ENCODE peak calls at places on chromosomes 7 and 10, in five cellular contexts. One of them, this sample, is unnamed.
A peak's percentile ranks its signal among the peaks of the same experiment; 100 is the strongest.

GRCh38 chr7:27994639-27995038 is 186.0 kb downstream of the JAZF1 start:
- DNase-seq in KG1: no peak
- DNase-seq in mesothelial cell of epicardium: no peak
- DNase-seq in left ventricle myocardium superior: no peak
- DNase-seq in activated T-helper 1 cell treated with anti-CD3 and anti-CD28 coated beads, Interleukin-12 subunit alpha, Interleukin-12 subunit beta, Interleukin-2, Interleukin-4 antibody, amounts not matched to agents 30 ng/mL and 10 ng/mL and 1 ng/mL, durations not matched to agents 14 hours and 24 hours and 36 hours: no peak
- DNase-seq in this sample: no peak

GRCh38 chr10:69948261-69948660 is 104.4 kb upstream of the MACROH2A2 start:
- DNase-seq in mesothelial cell of epicardium: no peak
- DNase-seq in left ventricle myocardium superior: no peak
- DNase-seq in activated T-helper 1 cell treated with anti-CD3 and anti-CD28 coated beads, Interleukin-12 subunit alpha, Interleukin-12 subunit beta, Interleukin-2, Interleukin-4 antibody, amounts not matched to agents 30 ng/mL and 10 ng/mL and 1 ng/mL, durations not matched to agents 14 hours and 24 hours and 36 hours: no peak
- DNase-seq in KG1: no peak
- DNase-seq in this sample: no peak

GRCh38 chr10:107994621-107995274 is 830.2 kb upstream of the SORCS1 start:
- DNase-seq in left ventricle myocardium superior: no peak
- DNase-seq in mesothelial cell of epicardium: no peak
- DNase-seq in KG1: no peak
- DNase-seq in activated T-helper 1 cell treated with anti-CD3 and anti-CD28 coated beads, Interleukin-12 subunit alpha, Interleukin-12 subunit beta, Interleukin-2, Interleukin-4 antibody, amounts not matched to agents 30 ng/mL and 10 ng/mL and 1 ng/mL, durations not matched to agents 14 hours and 24 hours and 36 hours: no peak
- DNase-seq in this sample: no peak

GRCh38 chr7:66227808-66228207 is 22.7 kb downstream of the TPST1 start:
- DNase-seq in mesothelial cell of epicardium: no peak
- DNase-seq in left ventricle myocardium superior: no peak
- DNase-seq in activated T-helper 1 cell treated with anti-CD3 and anti-CD28 coated beads, Interleukin-12 subunit alpha, Interleukin-12 subunit beta, Interleukin-2, Interleukin-4 antibody, amounts not matched to agents 30 ng/mL and 10 ng/mL and 1 ng/mL, durations not matched to agents 14 hours and 24 hours and 36 hours: no peak
- DNase-seq in KG1: no peak
- DNase-seq in this sample: no peak

GRCh38 chr10:15515207-15515606 is 144.1 kb upstream of the FAM171A1 start:
- DNase-seq in mesothelial cell of epicardium: no peak
- DNase-seq in KG1: no peak
- DNase-seq in activated T-helper 1 cell treated with anti-CD3 and anti-CD28 coated beads, Interleukin-12 subunit alpha, Interleukin-12 subunit beta, Interleukin-2, Interleukin-4 antibody, amounts not matched to agents 30 ng/mL and 10 ng/mL and 1 ng/mL, durations not matched to agents 14 hours and 24 hours and 36 hours: no peak
- DNase-seq in left ventricle myocardium superior: peak; percentile 41
- DNase-seq in this sample: peak; percentile 39

GRCh38 chr7:103702454-103702853 is 256.4 kb upstream of the SLC26A5 start:
- DNase-seq in left ventricle myocardium superior: no peak
- DNase-seq in mesothelial cell of epicardium: no peak
- DNase-seq in KG1: no peak
- DNase-seq in activated T-helper 1 cell treated with anti-CD3 and anti-CD28 coated beads, Interleukin-12 subunit alpha, Interleukin-12 subunit beta, Interleukin-2, Interleukin-4 antibody, amounts not matched to agents 30 ng/mL and 10 ng/mL and 1 ng/mL, durations not matched to agents 14 hours and 24 hours and 36 hours: no peak
- DNase-seq in this sample: no peak

GRCh38 chr10:55214608-55215007 is 413.6 kb upstream of the PCDH15 start:
- DNase-seq in left ventricle myocardium superior: no peak
- DNase-seq in mesothelial cell of epicardium: no peak
- DNase-seq in KG1: no peak
- DNase-seq in activated T-helper 1 cell treated with anti-CD3 and anti-CD28 coated beads, Interleukin-12 subunit alpha, Interleukin-12 subunit beta, Interleukin-2, Interleukin-4 antibody, amounts not matched to agents 30 ng/mL and 10 ng/mL and 1 ng/mL, durations not matched to agents 14 hours and 24 hours and 36 hours: no peak
- DNase-seq in this sample: no peak

GRCh38 chr7:3333861-3334260 is 32.8 kb downstream of the SDK1 start:
- DNase-seq in mesothelial cell of epicardium: no peak
- DNase-seq in KG1: no peak
- DNase-seq in left ventricle myocardium superior: no peak
- DNase-seq in activated T-helper 1 cell treated with anti-CD3 and anti-CD28 coated beads, Interleukin-12 subunit alpha, Interleukin-12 subunit beta, Interleukin-2, Interleukin-4 antibody, amounts not matched to agents 30 ng/mL and 10 ng/mL and 1 ng/mL, durations not matched to agents 14 hours and 24 hours and 36 hours: no peak
- DNase-seq in this sample: no peak

GRCh38 chr7:17054206-17054605 is 172.4 kb upstream of the AGR3 start:
- DNase-seq in mesothelial cell of epicardium: no peak
- DNase-seq in left ventricle myocardium superior: no peak
- DNase-seq in KG1: no peak
- DNase-seq in activated T-helper 1 cell treated with anti-CD3 and anti-CD28 coated beads, Interleukin-12 subunit alpha, Interleukin-12 subunit beta, Interleukin-2, Interleukin-4 antibody, amounts not matched to agents 30 ng/mL and 10 ng/mL and 1 ng/mL, durations not matched to agents 14 hours and 24 hours and 36 hours: no peak
- DNase-seq in this sample: no peak

GRCh38 chr7:142331941-142332340 is 74.1 kb upstream of the PRSS58 start:
- DNase-seq in KG1: no peak
- DNase-seq in activated T-helper 1 cell treated with anti-CD3 and anti-CD28 coated beads, Interleukin-12 subunit alpha, Interleukin-12 subunit beta, Interleukin-2, Interleukin-4 antibody, amounts not matched to agents 30 ng/mL and 10 ng/mL and 1 ng/mL, durations not matched to agents 14 hours and 24 hours and 36 hours: no peak
- DNase-seq in mesothelial cell of epicardium: no peak
- DNase-seq in left ventricle myocardium superior: no peak
- DNase-seq in this sample: no peak

GRCh38 chr7:131325179-131325840 is 2.4 kb upstream of the MKLN1 start:
- DNase-seq in left ventricle myocardium superior: no peak
- DNase-seq in KG1: no peak
- DNase-seq in activated T-helper 1 cell treated with anti-CD3 and anti-CD28 coated beads, Interleukin-12 subunit alpha, Interleukin-12 subunit beta, Interleukin-2, Interleukin-4 antibody, amounts not matched to agents 30 ng/mL and 10 ng/mL and 1 ng/mL, durations not matched to agents 14 hours and 24 hours and 36 hours: no peak
- DNase-seq in mesothelial cell of epicardium: no peak
- DNase-seq in this sample: no peak

GRCh38 chr7:55030314-55030713 is 11.5 kb downstream of the EGFR start:
- DNase-seq in activated T-helper 1 cell treated with anti-CD3 and anti-CD28 coated beads, Interleukin-12 subunit alpha, Interleukin-12 subunit beta, Interleukin-2, Interleukin-4 antibody, amounts not matched to agents 30 ng/mL and 10 ng/mL and 1 ng/mL, durations not matched to agents 14 hours and 24 hours and 36 hours: no peak
- DNase-seq in mesothelial cell of epicardium: no peak
- DNase-seq in left ventricle myocardium superior: no peak
- DNase-seq in KG1: no peak
- DNase-seq in this sample: no peak

GRCh38 chr10:33334170-33334838 is at the start of gene NRP1:
- DNase-seq in activated T-helper 1 cell treated with anti-CD3 and anti-CD28 coated beads, Interleukin-12 subunit alpha, Interleukin-12 subunit beta, Interleukin-2, Interleukin-4 antibody, amounts not matched to agents 30 ng/mL and 10 ng/mL and 1 ng/mL, durations not matched to agents 14 hours and 24 hours and 36 hours: no peak
- DNase-seq in left ventricle myocardium superior: peak; percentile 62
- DNase-seq in mesothelial cell of epicardium: no peak
- DNase-seq in KG1: no peak
- DNase-seq in this sample: no peak

GRCh38 chr7:7118822-7119221 is 63.5 kb upstream of the C1GALT1 start:
- DNase-seq in KG1: no peak
- DNase-seq in mesothelial cell of epicardium: no peak
- DNase-seq in activated T-helper 1 cell treated with anti-CD3 and anti-CD28 coated beads, Interleukin-12 subunit alpha, Interleukin-12 subunit beta, Interleukin-2, Interleukin-4 antibody, amounts not matched to agents 30 ng/mL and 10 ng/mL and 1 ng/mL, durations not matched to agents 14 hours and 24 hours and 36 hours: no peak
- DNase-seq in left ventricle myocardium superior: no peak
- DNase-seq in this sample: no peak

GRCh38 chr10:131314148-131314547 is 2.6 kb upstream of the TCERG1L start:
- DNase-seq in mesothelial cell of epicardium: no peak
- DNase-seq in activated T-helper 1 cell treated with anti-CD3 and anti-CD28 coated beads, Interleukin-12 subunit alpha, Interleukin-12 subunit beta, Interleukin-2, Interleukin-4 antibody, amounts not matched to agents 30 ng/mL and 10 ng/mL and 1 ng/mL, durations not matched to agents 14 hours and 24 hours and 36 hours: no peak
- DNase-seq in KG1: no peak
- DNase-seq in left ventricle myocardium superior: no peak
- DNase-seq in this sample: no peak

GRCh38 chr7:88485811-88486210 is 179.1 kb upstream of the STEAP4 start:
- DNase-seq in mesothelial cell of epicardium: no peak
- DNase-seq in activated T-helper 1 cell treated with anti-CD3 and anti-CD28 coated beads, Interleukin-12 subunit alpha, Interleukin-12 subunit beta, Interleukin-2, Interleukin-4 antibody, amounts not matched to agents 30 ng/mL and 10 ng/mL and 1 ng/mL, durations not matched to agents 14 hours and 24 hours and 36 hours: no peak
- DNase-seq in left ventricle myocardium superior: no peak
- DNase-seq in KG1: no peak
- DNase-seq in this sample: no peak

GRCh38 chr7:2444476-2444875 is 31.7 kb downstream of the GRIFIN start:
- DNase-seq in left ventricle myocardium superior: peak; percentile 53
- DNase-seq in mesothelial cell of epicardium: no peak
- DNase-seq in activated T-helper 1 cell treated with anti-CD3 and anti-CD28 coated beads, Interleukin-12 subunit alpha, Interleukin-12 subunit beta, Interleukin-2, Interleukin-4 antibody, amounts not matched to agents 30 ng/mL and 10 ng/mL and 1 ng/mL, durations not matched to agents 14 hours and 24 hours and 36 hours: no peak
- DNase-seq in KG1: no peak
- DNase-seq in this sample: peak; percentile 67

GRCh38 chr10:22453948-22454347 is 108.7 kb downstream of the SPAG6 start:
- DNase-seq in activated T-helper 1 cell treated with anti-CD3 and anti-CD28 coated beads, Interleukin-12 subunit alpha, Interleukin-12 subunit beta, Interleukin-2, Interleukin-4 antibody, amounts not matched to agents 30 ng/mL and 10 ng/mL and 1 ng/mL, durations not matched to agents 14 hours and 24 hours and 36 hours: no peak
- DNase-seq in KG1: no peak
- DNase-seq in mesothelial cell of epicardium: no peak
- DNase-seq in left ventricle myocardium superior: no peak
- DNase-seq in this sample: no peak

GRCh38 chr7:157881062-157881771 is 544.4 kb downstream of the DNAJB6 start:
- DNase-seq in mesothelial cell of epicardium: no peak
- DNase-seq in KG1: no peak
- DNase-seq in activated T-helper 1 cell treated with anti-CD3 and anti-CD28 coated beads, Interleukin-12 subunit alpha, Interleukin-12 subunit beta, Interleukin-2, Interleukin-4 antibody, amounts not matched to agents 30 ng/mL and 10 ng/mL and 1 ng/mL, durations not matched to agents 14 hours and 24 hours and 36 hours: no peak
- DNase-seq in left ventricle myocardium superior: no peak
- DNase-seq in this sample: no peak

GRCh38 chr10:43201545-43202131 is 63.4 kb downstream of the CSGALNACT2 start:
- DNase-seq in activated T-helper 1 cell treated with anti-CD3 and anti-CD28 coated beads, Interleukin-12 subunit alpha, Interleukin-12 subunit beta, Interleukin-2, Interleukin-4 antibody, amounts not matched to agents 30 ng/mL and 10 ng/mL and 1 ng/mL, durations not matched to agents 14 hours and 24 hours and 36 hours: no peak
- DNase-seq in left ventricle myocardium superior: peak; percentile 20
- DNase-seq in KG1: no peak
- DNase-seq in mesothelial cell of epicardium: peak; percentile 18
- DNase-seq in this sample: no peak

GRCh38 chr7:28802450-28802849 is 155.7 kb downstream of the TRIL start:
- DNase-seq in left ventricle myocardium superior: no peak
- DNase-seq in activated T-helper 1 cell treated with anti-CD3 and anti-CD28 coated beads, Interleukin-12 subunit alpha, Interleukin-12 subunit beta, Interleukin-2, Interleukin-4 antibody, amounts not matched to agents 30 ng/mL and 10 ng/mL and 1 ng/mL, durations not matched to agents 14 hours and 24 hours and 36 hours: no peak
- DNase-seq in KG1: no peak
- DNase-seq in mesothelial cell of epicardium: no peak
- DNase-seq in this sample: no peak

GRCh38 chr10:78575400-78575799 is 493.4 kb upstream of the ZMIZ1 start:
- DNase-seq in KG1: no peak
- DNase-seq in mesothelial cell of epicardium: no peak
- DNase-seq in activated T-helper 1 cell treated with anti-CD3 and anti-CD28 coated beads, Interleukin-12 subunit alpha, Interleukin-12 subunit beta, Interleukin-2, Interleukin-4 antibody, amounts not matched to agents 30 ng/mL and 10 ng/mL and 1 ng/mL, durations not matched to agents 14 hours and 24 hours and 36 hours: no peak
- DNase-seq in left ventricle myocardium superior: no peak
- DNase-seq in this sample: no peak

GRCh38 chr10:129570185-129570584 is 103.1 kb downstream of the MGMT start:
- DNase-seq in mesothelial cell of epicardium: no peak
- DNase-seq in activated T-helper 1 cell treated with anti-CD3 and anti-CD28 coated beads, Interleukin-12 subunit alpha, Interleukin-12 subunit beta, Interleukin-2, Interleukin-4 antibody, amounts not matched to agents 30 ng/mL and 10 ng/mL and 1 ng/mL, durations not matched to agents 14 hours and 24 hours and 36 hours: no peak
- DNase-seq in KG1: no peak
- DNase-seq in left ventricle myocardium superior: no peak
- DNase-seq in this sample: no peak